ENCODE peak calls at places on chromosome 14, in four cellular contexts. S, T, M and P are unnamed samples.

GRCh38 chr14:81247271-81247766 is 26.6 kb upstream of the GTF2A1 start:
- DNase-seq in S (no peak), T (no peak), M (no peak), P (no peak)

GRCh38 chr14:61444215-61444768 is 122.9 kb downstream of the PRKCH start:
- DNase-seq in S (no peak), T (no peak), M (peak), P (peak)

GRCh38 chr14:47149326-47149725 is 497.7 kb upstream of the RPL10L start:
- DNase-seq in S (no peak), T (no peak), M (no peak), P (no peak)

GRCh38 chr14:73238262-73238852 is 1.1 kb downstream of the PAPLN start:
- DNase-seq in S (no peak), T (no peak), M (no peak), P (no peak)

GRCh38 chr14:30132201-30132600 is 204.6 kb upstream of the PRKD1 start:
- DNase-seq in S (no peak), T (no peak), M (no peak), P (no peak)

GRCh38 chr14:31479026-31479425 is 8.8 kb downstream of the GPR33 start:
- DNase-seq in S (no peak), T (no peak), M (no peak), P (no peak)

GRCh38 chr14:75826599-75826998 is 155.2 kb downstream of the TGFB3 start:
- DNase-seq in S (no peak), T (no peak), M (no peak), P (no peak)

GRCh38 chr14:38143170-38143569 is 64.5 kb upstream of the SSTR1 start:
- DNase-seq in S (no peak), T (no peak), M (no peak), P (no peak)

GRCh38 chr14:74573421-74574091 is 38.5 kb downstream of the LTBP2 start:
- DNase-seq in S (no peak), T (no peak), M (no peak), P (no peak)

GRCh38 chr14:67776653-67777322 is 39.6 kb downstream of the ZFYVE26 start:
- DNase-seq in S (no peak), T (no peak), M (no peak), P (no peak)